ENCODE peak calls at places on chromosomes 3 and 15, in six cellular contexts. X, Y, I, J, A and N are unnamed samples.

GRCh38 chr3:156317457-156317856 is 197.1 kb downstream of the KCNAB1 start:
- DNase-seq in X (no peak), Y (no peak), I (no peak), J (peak; percentile 57), A (no peak), N (no peak)

GRCh38 chr3:168952551-168952950 is 711.0 kb downstream of the MECOM start:
- DNase-seq in X (no peak), Y (no peak), I (no peak), J (peak; percentile 55), A (no peak), N (no peak)

GRCh38 chr3:11475324-11475723 is 168.4 kb downstream of the VGLL4 start:
- DNase-seq in X (no peak), Y (no peak), I (no peak), J (no peak), A (no peak), N (no peak)

GRCh38 chr3:184381261-184382224 is 1.7 kb downstream of the CHRD start:
- DNase-seq in X (no peak), Y (no peak), I (no peak), J (no peak), A (no peak), N (no peak)

GRCh38 chr3:58526124-58526957 is 10.6 kb downstream of the ACOX2 start:
- DNase-seq in X (no peak), Y (no peak), I (no peak), J (peak; percentile 87), A (no peak), N (no peak)

GRCh38 chr15:90414408-90415028 is 26.5 kb downstream of the IQGAP1 start:
- DNase-seq in X (no peak), Y (no peak), I (no peak), J (no peak), A (no peak), N (peak; percentile 37)

GRCh38 chr3:9503283-9503682 is 50.3 kb downstream of the LHFPL4 start:
- DNase-seq in X (peak; percentile 79), Y (peak; percentile 81), I (peak; percentile 62), J (peak; percentile 46), A (peak; percentile 89), N (peak; percentile 39)

GRCh38 chr15:57134877-57135276 is 216.4 kb downstream of the TCF12 start:
- DNase-seq in X (no peak), Y (no peak), I (no peak), J (no peak), A (no peak), N (no peak)

GRCh38 chr15:58760385-58761009 is 10.6 kb upstream of the MINDY2 start:
- DNase-seq in X (no peak), Y (no peak), I (no peak), J (no peak), A (no peak), N (no peak)

GRCh38 chr3:152583913-152584312 is 251.0 kb upstream of the P2RY1 start:
- DNase-seq in X (no peak), Y (no peak), I (no peak), J (no peak), A (no peak), N (no peak)

GRCh38 chr15:90104551-90104950 is 2.3 kb upstream of the IDH2 start:
- DNase-seq in X (no peak), Y (peak; percentile 94), I (peak; percentile 63), J (peak; percentile 80), A (no peak), N (no peak)

GRCh38 chr3:69032137-69032536 is 18.7 kb upstream of the EOGT start:
- DNase-seq in X (no peak), Y (no peak), I (no peak), J (no peak), A (no peak), N (no peak)

GRCh38 chr15:39579487-39580116 is 1.3 kb upstream of the THBS1 start:
- DNase-seq in X (no peak), Y (peak; percentile 50), I (peak; percentile 70), J (peak; percentile 74), A (peak; percentile 90), N (no peak)

GRCh38 chr3:13598926-13599886 is 50.3 kb downstream of the FBLN2 start:
- DNase-seq in X (no peak), Y (peak; percentile 93), I (no peak), J (no peak), A (no peak), N (no peak)

GRCh38 chr15:48680841-48681240 is 35.3 kb upstream of the FBN1 start:
- DNase-seq in X (no peak), Y (no peak), I (no peak), J (peak; percentile 61), A (no peak), N (no peak)

GRCh38 chr3:79497447-79498111 is 270.2 kb downstream of the ROBO1 start:
- DNase-seq in X (no peak), Y (no peak), I (no peak), J (no peak), A (no peak), N (no peak)

GRCh38 chr15:43204016-43204901 is 16.6 kb downstream of the EPB42 start:
- DNase-seq in X (peak; percentile 58), Y (peak; percentile 71), I (peak; percentile 75), J (no peak), A (peak; percentile 73), N (peak; percentile 31)

GRCh38 chr15:52336530-52336929 is 40.9 kb upstream of the MYO5C start:
- DNase-seq in X (no peak), Y (peak; percentile 60), I (no peak), J (no peak), A (no peak), N (no peak)

GRCh38 chr3:55655544-55655943 is 168.4 kb upstream of the WNT5A start:
- DNase-seq in X (no peak), Y (no peak), I (no peak), J (no peak), A (no peak), N (no peak)

GRCh38 chr15:99249270-99249817 is at the start of gene TTC23:
- DNase-seq in X (no peak), Y (peak; percentile 53), I (no peak), J (peak; percentile 81), A (peak; percentile 37), N (no peak)

GRCh38 chr3:135896613-135897012 is 68.9 kb upstream of the PPP2R3A start:
- DNase-seq in X (no peak), Y (no peak), I (no peak), J (peak; percentile 74), A (no peak), N (no peak)

GRCh38 chr3:128557531-128558280 is 64.7 kb upstream of the GATA2 start:
- DNase-seq in X (no peak), Y (no peak), I (no peak), J (no peak), A (no peak), N (no peak)

GRCh38 chr3:176814252-176814651 is 383.0 kb downstream of the TBL1XR1 start:
- DNase-seq in X (no peak), Y (peak; percentile 72), I (peak; percentile 59), J (no peak), A (peak; percentile 91), N (no peak)

GRCh38 chr15:69075467-69075866 is 61.0 kb downstream of the NOX5 start:
- DNase-seq in X (no peak), Y (no peak), I (no peak), J (no peak), A (no peak), N (no peak)

GRCh38 chr3:179949428-179949827 is 87.3 kb downstream of the PEX5L start:
- DNase-seq in X (no peak), Y (no peak), I (no peak), J (no peak), A (no peak), N (no peak)

GRCh38 chr3:7000501-7000900 is 139.6 kb downstream of the GRM7 start:
- DNase-seq in X (no peak), Y (no peak), I (no peak), J (no peak), A (no peak), N (no peak)

DNA sequence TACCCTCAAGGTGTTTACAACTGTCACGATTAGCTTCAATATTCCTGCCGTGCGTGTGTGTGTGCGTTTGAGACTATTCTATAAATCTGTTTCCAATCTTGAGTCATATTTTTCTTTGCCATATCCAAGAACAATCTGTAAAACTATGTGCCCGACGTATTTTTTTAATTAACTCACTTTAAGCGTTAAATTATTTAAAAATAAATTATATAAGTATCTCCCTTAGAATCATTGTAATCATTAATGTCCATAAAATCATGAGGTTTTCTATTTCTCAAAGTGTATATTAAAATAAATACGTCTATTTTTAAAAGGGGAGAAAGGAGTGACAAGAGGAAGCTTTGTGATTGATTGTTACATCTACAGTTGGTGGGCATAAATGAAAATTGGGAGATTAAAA is 2.9 kb downstream of the SETMAR start:
- DNase-seq in X (no peak), Y (no peak), I (no peak), J (no peak), A (no peak), N (no peak)
- H3K27ac ChIP-seq in X (no peak overlapping the region), Y (no peak overlapping the region), I (peak overlapping the region; percentile 77), J (no peak overlapping the region), A (no peak overlapping the region), N (no peak overlapping the region)

GRCh38 chr3:129599607-129600006 is 6.9 kb downstream of the PLXND1 start:
- DNase-seq in X (no peak), Y (peak; percentile 36), I (no peak), J (no peak), A (peak; percentile 88), N (no peak)
- H3K4me1 ChIP-seq in X (peaks cover 8% of the 10 kb centered on the region), Y (peaks cover 66% of the 10 kb centered on the region), I (peaks cover 71% of the 10 kb centered on the region), J (peaks cover 21% of the 10 kb centered on the region), A (peaks cover 2% of the 10 kb centered on the region), N (peaks cover 12% of the 10 kb centered on the region)

GRCh38 chr15:22948056-22948455 is 32.1 kb downstream of the CYFIP1 start:
- DNase-seq in X (no peak), Y (no peak), I (no peak), J (no peak), A (no peak), N (no peak)

GRCh38 chr15:22951031-22951380 is 29.2 kb downstream of the CYFIP1 start:
- DNase-seq in X (no peak), Y (no peak), I (no peak), J (no peak), A (no peak), N (no peak)

GRCh38 chr15:22950211-22950990 is 29.8 kb downstream of the CYFIP1 start:
- DNase-seq in X (no peak), Y (peak; percentile 28), I (no peak), J (no peak), A (no peak), N (no peak)

GRCh38 chr15:22947101-22948000 is 32.8 kb downstream of the CYFIP1 start:
- DNase-seq in X (no peak), Y (no peak), I (no peak), J (no peak), A (no peak), N (no peak)

GRCh38 chr15:22949074-22949547 is 31.1 kb downstream of the CYFIP1 start:
- DNase-seq in X (no peak), Y (no peak), I (peak; percentile 82), J (no peak), A (peak; percentile 81), N (no peak)
- H3K27ac ChIP-seq in X (no peak overlapping the region), Y (no peak overlapping the region), I (peak overlapping the region; percentile 36), J (no peak overlapping the region), A (no peak overlapping the region), N (no peak overlapping the region)

DNA sequence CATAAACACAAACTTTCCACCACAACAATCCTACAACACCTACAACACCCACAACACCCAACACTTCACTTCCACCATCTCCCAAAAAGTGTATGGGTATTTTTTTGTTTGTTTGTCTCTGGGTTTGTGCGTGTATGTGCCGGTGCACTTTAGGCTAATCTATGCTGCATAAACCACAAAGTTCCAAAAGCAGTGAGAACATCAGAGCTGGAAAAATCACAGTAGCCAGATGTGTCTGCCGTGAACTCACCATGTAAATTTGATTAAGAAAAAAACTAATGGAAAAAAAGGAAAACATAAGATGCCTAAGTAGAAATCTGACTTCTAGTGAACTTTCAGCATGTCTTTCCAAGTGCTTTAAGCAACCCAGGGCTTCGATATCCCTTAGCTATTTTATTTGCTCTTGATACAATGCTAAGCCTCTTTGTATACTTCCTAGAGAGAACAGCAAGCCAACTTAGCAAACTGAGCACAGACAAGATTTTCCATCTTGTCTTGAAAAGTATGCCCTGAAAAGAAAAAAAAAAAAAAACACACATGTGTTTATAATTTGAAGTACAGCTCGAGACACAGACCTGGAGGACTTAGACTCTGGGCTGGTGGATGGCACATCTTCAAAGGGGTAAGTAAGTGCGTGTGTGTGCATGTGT is 91.4 kb downstream of the WWTR1 start:
- DNase-seq in X (no peak), Y (no peak), I (no peak), J (no peak), A (no peak), N (no peak)
- H3K4me1 ChIP-seq in X (no peaks in the 10 kb centered on the region), Y (no peaks in the 10 kb centered on the region), I (peaks cover 22% of the 10 kb centered on the region), J (no peaks in the 10 kb centered on the region), A (peaks cover 4% of the 10 kb centered on the region), N (no peaks in the 10 kb centered on the region)